ENCODE peak calls at places on chromosomes 6 and 20, in five cellular contexts. I, F, Y, O and U are unnamed samples.

GRCh38 chr6:37456126-37456525 is 23.1 kb downstream of the CMTR1 start:
- DNase-seq in I (no peak), F (no peak), Y (no peak), O (no peak), U (no peak)

GRCh38 chr6:136723780-136724179 is 68.5 kb downstream of the MAP3K5 start:
- DNase-seq in I (no peak), F (no peak), Y (no peak), O (no peak), U (peak)

GRCh38 chr6:31528821-31529328 is at the start of gene MCCD1:
- DNase-seq in I (no peak), F (no peak), Y (no peak), O (no peak), U (no peak)

GRCh38 chr6:38599261-38599660 is 40.5 kb downstream of the BTBD9 start:
- DNase-seq in I (no peak), F (no peak), Y (no peak), O (no peak), U (no peak)

GRCh38 chr20:38133680-38134426 is 31.2 kb downstream of the TGM2 start:
- DNase-seq in I (no peak), F (no peak), Y (no peak), O (no peak), U (no peak)

GRCh38 chr6:53250761-53251672 is 97.7 kb downstream of the ELOVL5 start:
- DNase-seq in I (no peak), F (no peak), Y (no peak), O (no peak), U (no peak)

GRCh38 chr20:37911838-37912273 is 8.9 kb downstream of the VSTM2L start:
- DNase-seq in I (peak), F (no peak), Y (peak), O (no peak), U (no peak)

GRCh38 chr6:14819001-14819400 is 426.9 kb upstream of the JARID2 start:
- DNase-seq in I (no peak), F (no peak), Y (no peak), O (no peak), U (no peak)

GRCh38 chr6:150250826-150251225 is 108.0 kb downstream of the PPP1R14C start:
- DNase-seq in I (no peak), F (no peak), Y (peak), O (no peak), U (no peak)

GRCh38 chr6:30893001-30893591 is 8.8 kb downstream of the DDR1 start:
- DNase-seq in I (peak), F (no peak), Y (peak), O (no peak), U (no peak)

GRCh38 chr6:170283212-170284081 is 7.4 kb downstream of the DLL1 start:
- DNase-seq in I (no peak), F (no peak), Y (no peak), O (no peak), U (no peak)

GRCh38 chr6:44976677-44977405 is 351.3 kb upstream of the RUNX2 start:
- DNase-seq in I (no peak), F (no peak), Y (no peak), O (no peak), U (peak)

GRCh38 chr6:3759656-3760245 is 8.2 kb upstream of the PXDC1 start:
- DNase-seq in I (no peak), F (no peak), Y (no peak), O (peak), U (no peak)

GRCh38 chr20:45268531-45268930 is 14.2 kb upstream of the SLPI start:
- DNase-seq in I (no peak), F (no peak), Y (no peak), O (no peak), U (no peak)

GRCh38 chr6:141164042-141164748 is 968.5 kb upstream of the GJE1 start:
- DNase-seq in I (no peak), F (no peak), Y (no peak), O (no peak), U (no peak)

GRCh38 chr20:23061713-23062561 is 12.5 kb upstream of the THBD start:
- DNase-seq in I (no peak), F (no peak), Y (peak), O (peak), U (no peak)

GRCh38 chr6:76026101-76026500 is 46.4 kb downstream of the IMPG1 start:
- DNase-seq in I (no peak), F (no peak), Y (peak), O (no peak), U (no peak)

GRCh38 chr6:3159805-3160781 is 2.7 kb upstream of the TUBB2A start:
- DNase-seq in I (no peak), F (peak), Y (peak), O (peak), U (no peak)

GRCh38 chr6:27757307-27757706 is 154.9 kb downstream of the OR2B2 start:
- DNase-seq in I (no peak), F (no peak), Y (peak), O (no peak), U (no peak)

GRCh38 chr20:43723735-43724134 is 3.1 kb downstream of the GTSF1L start:
- DNase-seq in I (no peak), F (no peak), Y (no peak), O (no peak), U (peak)

GRCh38 chr6:53279301-53279700 is 69.4 kb downstream of the ELOVL5 start:
- DNase-seq in I (no peak), F (no peak), Y (no peak), O (no peak), U (no peak)

GRCh38 chr6:85537055-85537494 is 56.6 kb downstream of the SNX14 start:
- DNase-seq in I (peak), F (no peak), Y (no peak), O (no peak), U (no peak)

GRCh38 chr6:150539568-150539967 is 60.1 kb upstream of the PLEKHG1 start:
- DNase-seq in I (no peak), F (no peak), Y (no peak), O (no peak), U (no peak)

GRCh38 chr20:39057143-39057542 is 95.0 kb downstream of the DHX35 start:
- DNase-seq in I (no peak), F (no peak), Y (no peak), O (no peak), U (no peak)

GRCh38 chr6:70520575-70520974 is 46.2 kb upstream of the SDHAF4 start:
- DNase-seq in I (peak), F (no peak), Y (no peak), O (peak), U (no peak)

GRCh38 chr20:24309596-24309995 is 159.8 kb upstream of the SYNDIG1 start:
- DNase-seq in I (no peak), F (no peak), Y (no peak), O (no peak), U (no peak)

GRCh38 chr6:52517502-52518278 is 59.2 kb downstream of the TRAM2 start:
- DNase-seq in I (peak), F (peak), Y (peak), O (peak), U (no peak)

GRCh38 chr6:44052419-44053011 is 74.7 kb downstream of the MRPL14 start:
- DNase-seq in I (peak), F (no peak), Y (peak), O (no peak), U (peak)

DNA sequence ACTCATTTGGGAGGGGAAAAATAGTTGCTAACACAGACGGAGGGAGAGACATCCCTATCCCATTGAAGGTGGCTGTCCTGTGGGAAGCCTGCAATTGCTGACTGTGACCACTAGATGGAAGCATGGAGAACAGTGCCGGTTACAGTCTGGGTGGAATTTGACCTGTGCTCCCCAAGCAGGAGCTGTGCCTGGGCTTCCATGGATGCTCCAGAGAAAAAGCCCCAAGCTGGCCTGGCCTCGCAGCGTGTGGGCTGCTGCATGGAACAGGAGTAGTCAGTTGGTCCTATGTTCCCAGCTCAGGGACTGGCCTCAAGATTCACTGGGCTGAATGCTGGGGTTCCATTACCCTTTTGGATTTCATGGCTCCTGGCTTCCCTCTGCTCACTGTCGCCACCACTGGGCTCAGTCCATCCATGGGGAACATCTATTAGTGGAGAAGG is 116.3 kb upstream of the CHD6 start:
- DNase-seq in I (peak), F (peak), Y (peak), O (peak), U (peak)
- TF ChIP-seq REST in I (no peak), F (no peak), Y (no peak), O (no peak), U (no peak)

DNA sequence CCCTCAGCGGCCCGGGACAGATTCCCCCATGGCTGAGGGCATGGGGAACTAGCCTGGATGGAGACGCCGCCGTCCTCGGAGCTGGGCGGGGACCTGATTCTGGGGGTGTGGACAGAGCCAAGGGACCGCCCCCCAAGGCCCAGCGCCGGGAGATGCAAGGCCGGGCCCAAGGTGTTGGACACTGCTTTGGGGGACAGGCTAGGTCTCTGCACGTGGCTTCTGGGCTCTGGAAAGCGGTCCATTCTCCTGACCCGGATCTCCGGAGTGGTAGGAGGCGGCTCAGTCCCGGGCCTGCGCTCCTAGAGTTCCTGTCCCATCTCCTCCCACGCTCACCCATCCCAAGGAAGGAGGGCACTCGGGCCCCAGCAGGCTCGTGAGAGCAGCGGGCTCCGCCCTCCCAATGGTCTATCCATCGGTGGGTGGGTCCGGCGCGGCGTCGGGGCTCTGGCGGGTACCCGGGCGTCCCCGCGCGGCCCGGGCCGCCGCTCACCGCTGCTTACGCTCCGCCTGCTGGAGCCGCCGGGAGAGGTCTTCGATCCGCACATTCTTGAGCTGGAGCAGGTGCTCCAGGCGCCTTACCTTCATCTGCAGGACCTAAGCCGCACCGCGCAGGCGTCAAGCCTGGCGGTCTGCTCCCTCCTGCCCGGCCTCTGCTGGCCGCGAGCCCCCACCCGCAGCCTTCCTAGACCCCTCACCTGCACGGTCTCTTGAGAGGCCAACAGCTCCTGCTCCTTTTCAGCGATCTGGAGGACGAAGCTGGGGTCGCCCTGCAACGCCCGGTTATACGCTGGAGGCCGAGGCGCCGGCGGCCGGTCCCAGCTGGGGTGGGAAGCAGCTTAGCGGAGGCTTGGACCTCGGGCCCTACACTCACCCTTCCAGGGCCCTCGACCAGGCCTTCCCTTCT is 3.3 kb downstream of the SPEF1 start:
- DNase-seq in I (peak), F (no peak), Y (peak), O (no peak), U (no peak)
- TF ChIP-seq REST in I (no peak), F (no peak), Y (no peak), O (no peak), U (no peak)

GRCh38 chr6:51137777-51138176 is 319.1 kb downstream of the TFAP2B start:
- DNase-seq in I (no peak), F (no peak), Y (no peak), O (no peak), U (no peak)

DNA sequence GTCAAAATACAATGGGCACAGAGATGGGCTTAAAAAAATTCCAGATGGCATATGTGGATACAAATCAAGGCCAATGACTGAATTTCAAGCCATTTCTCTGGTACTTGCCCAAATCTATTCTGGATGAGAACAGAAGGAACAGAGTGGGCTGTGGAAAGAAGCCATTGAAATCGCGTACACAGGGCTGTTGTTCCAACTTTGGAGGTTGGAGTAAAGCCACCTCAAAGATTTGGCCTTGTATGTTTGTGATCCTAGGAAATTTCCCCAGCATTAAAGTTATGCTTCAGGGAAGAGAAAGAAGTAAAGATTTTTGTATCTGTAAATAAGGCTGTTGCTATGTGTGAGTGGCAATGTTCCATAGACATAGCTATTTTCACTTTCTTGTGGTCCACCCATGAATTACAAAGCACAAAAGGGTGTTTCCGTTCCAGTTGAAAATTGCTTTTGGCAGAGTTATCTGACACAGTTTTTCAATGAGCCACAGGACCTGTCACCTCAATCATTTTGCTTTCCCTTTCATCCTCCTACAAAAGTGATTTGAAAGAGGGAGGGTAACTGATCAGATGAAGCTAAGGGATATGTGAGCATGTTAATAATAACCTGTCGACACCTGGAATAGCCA is 321.3 kb downstream of the TFAP2B start:
- DNase-seq in I (no peak), F (no peak), Y (no peak), O (no peak), U (no peak)
- TF ChIP-seq REST in I (no peak), F (no peak), Y (no peak), O (no peak), U (no peak)

DNA sequence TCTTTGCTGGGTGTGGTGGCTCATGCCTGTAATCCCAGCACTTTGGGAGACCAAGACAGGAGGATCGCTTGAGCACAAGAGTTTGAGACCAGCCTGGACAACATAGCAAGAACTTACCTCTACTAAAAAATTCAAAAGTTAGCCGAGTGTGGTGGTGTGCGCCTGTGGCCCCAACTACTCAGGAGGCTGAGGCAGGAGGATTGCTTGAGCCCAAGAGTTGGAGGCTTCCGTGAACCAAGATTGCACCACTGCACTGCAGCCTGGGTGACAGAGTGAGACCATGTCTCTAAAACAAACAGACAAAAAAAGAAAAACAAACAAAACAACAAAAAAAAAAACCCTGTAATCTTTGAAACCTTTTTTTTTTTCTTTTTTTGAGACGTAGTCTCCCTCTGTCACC is 67.5 kb downstream of the CAP2 start:
- DNase-seq in I (no peak), F (no peak), Y (no peak), O (no peak), U (no peak)
- TF ChIP-seq REST in I (no peak), F (no peak), Y (no peak), O (no peak), U (no peak)

DNA sequence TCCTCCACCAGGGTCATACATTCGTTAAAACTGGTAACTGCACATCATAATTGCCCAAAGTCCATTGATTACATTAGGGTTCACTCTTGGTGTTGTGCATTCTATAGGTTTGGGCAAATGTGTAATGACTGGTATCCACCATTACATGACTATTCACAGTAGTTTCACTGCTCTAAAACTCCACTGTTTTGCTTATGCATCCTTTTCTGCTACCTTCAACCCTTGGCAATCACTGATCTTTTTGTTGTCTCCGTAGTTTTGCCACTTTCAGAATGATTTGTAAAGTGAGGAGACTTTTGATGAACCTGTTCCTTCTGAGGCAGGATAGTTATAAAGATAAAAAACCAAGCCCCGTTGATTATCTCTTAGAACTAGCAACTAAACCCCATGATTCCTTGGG is 187.3 kb upstream of the MCHR2 start:
- DNase-seq in I (no peak), F (no peak), Y (no peak), O (no peak), U (no peak)
- TF ChIP-seq REST in I (no peak), F (no peak), Y (no peak), O (no peak), U (no peak)

GRCh38 chr6:46735720-46736031 is 501 bp upstream of the PLA2G7 start:
- DNase-seq in I (no peak), F (no peak), Y (no peak), O (no peak), U (no peak)
- TF ChIP-seq REST in I (no peak), F (no peak), Y (no peak), O (no peak), U (no peak)

GRCh38 chr6:82870582-82871172 is 195.0 kb downstream of the UBE3D start:
- DNase-seq in I (no peak), F (no peak), Y (no peak), O (no peak), U (no peak)

GRCh38 chr6:82867946-82868345 is 197.7 kb downstream of the UBE3D start:
- DNase-seq in I (no peak), F (no peak), Y (no peak), O (no peak), U (no peak)

GRCh38 chr6:82866446-82866845 is 199.2 kb downstream of the UBE3D start:
- DNase-seq in I (no peak), F (no peak), Y (no peak), O (no peak), U (no peak)

GRCh38 chr6:82872092-82872635 is 193.5 kb downstream of the UBE3D start:
- DNase-seq in I (no peak), F (no peak), Y (no peak), O (peak), U (no peak)

GRCh38 chr6:82869493-82869892 is 196.1 kb downstream of the UBE3D start:
- DNase-seq in I (no peak), F (no peak), Y (no peak), O (no peak), U (no peak)
- TF ChIP-seq REST in I (no peak), F (no peak), Y (no peak), O (no peak), U (no peak)

GRCh38 chr20:51402201-51402600 is 140.3 kb downstream of the NFATC2 start:
- DNase-seq in I (no peak), F (no peak), Y (no peak), O (no peak), U (peak)
- TF ChIP-seq REST in I (no peak), F (no peak), Y (no peak), O (no peak), U (no peak)

GRCh38 chr20:50274570-50275430 is 84.2 kb downstream of the CEBPB start:
- DNase-seq in I (no peak), F (no peak), Y (no peak), O (peak), U (peak)

GRCh38 chr20:50277064-50277415 is 86.4 kb downstream of the CEBPB start:
- DNase-seq in I (no peak), F (no peak), Y (no peak), O (no peak), U (no peak)

GRCh38 chr20:50278377-50278683 is 87.7 kb downstream of the CEBPB start:
- DNase-seq in I (no peak), F (no peak), Y (no peak), O (no peak), U (no peak)

GRCh38 chr20:50277460-50278376 is 87.1 kb downstream of the CEBPB start:
- DNase-seq in I (no peak), F (no peak), Y (no peak), O (no peak), U (no peak)

DNA sequence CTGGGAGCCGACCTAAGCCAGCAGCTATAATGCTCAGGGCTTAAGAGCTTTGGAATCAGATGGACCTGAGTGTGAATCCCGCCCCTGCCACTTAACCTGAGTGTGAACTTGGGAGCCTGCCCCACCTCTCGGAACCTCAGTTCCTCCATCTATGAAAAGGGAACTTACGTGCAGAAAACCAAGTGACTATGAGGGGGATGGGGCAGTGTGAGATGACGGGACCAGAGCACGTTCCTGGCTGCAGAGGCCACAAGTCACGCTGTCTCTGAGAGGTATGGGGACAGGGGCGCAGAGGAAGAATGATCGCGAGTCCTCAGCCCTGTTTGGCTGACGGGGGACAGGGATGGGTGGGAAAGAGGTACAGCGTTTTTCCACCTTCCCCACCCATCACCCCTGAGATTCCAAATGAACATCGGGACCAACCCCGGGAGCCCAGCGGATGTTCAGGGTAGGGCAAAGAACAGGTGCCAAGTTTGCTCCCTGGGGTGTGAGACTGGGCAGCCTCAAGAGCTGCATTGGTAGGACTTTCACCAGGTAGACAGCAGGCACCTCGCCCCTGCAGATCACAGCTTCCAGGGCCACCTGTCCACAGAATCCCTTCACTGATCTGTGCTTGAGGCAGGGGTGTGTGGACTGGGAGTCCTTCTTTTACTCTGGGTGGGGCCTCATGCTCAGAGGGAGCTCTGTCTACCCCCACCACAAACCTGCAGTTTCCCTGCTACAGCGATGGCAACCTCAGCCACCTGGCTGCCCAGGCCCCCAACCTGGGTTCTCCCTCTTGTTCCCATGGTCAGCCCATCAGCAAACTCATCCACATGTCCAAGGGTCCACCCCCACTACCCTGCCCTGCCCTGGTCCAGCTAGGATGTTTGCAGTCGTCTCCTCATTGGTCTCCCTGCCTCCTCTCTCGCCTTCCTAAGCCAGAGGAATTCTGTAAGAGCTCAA is 85.8 kb downstream of the CEBPB start:
- DNase-seq in I (no peak), F (no peak), Y (no peak), O (no peak), U (peak)
- TF ChIP-seq REST in I (no peak), F (no peak), Y (no peak), O (no peak), U (no peak)